ENCODE peak calls at places on chromosome 19, in six cellular contexts. W is HFFc6; J is nucleus accumbens; R is NT2/D1; E is LHCN-M2; H is stimulated activated CD8-positive, alpha-beta memory T cell treated with anti-CD3 and anti-CD28 coated beads, Interleukin-7, amount 100 ng/mL, for 1 hour. I is an unnamed sample.

GRCh38 chr19:18967358-18968146 is 26.5 kb upstream of the HOMER3 start:
- DNase-seq in W (no peak), E (peak), R (no peak), J (no peak), H (no peak), I (peak)

GRCh38 chr19:9171393-9171991 is 7.3 kb upstream of the OR7D2 start:
- DNase-seq in W (no peak), E (no peak), R (no peak), J (no peak), H (no peak), I (no peak)

GRCh38 chr19:51323481-51323891 is 12.0 kb downstream of the IGLON5 start:
- DNase-seq in W (no peak), E (no peak), J (no peak), R (no peak), H (no peak), I (no peak)

GRCh38 chr19:35741216-35741541 is 1.1 kb downstream of the IGFLR1 start:
- DNase-seq in E (no peak), H (no peak), W (no peak), J (no peak), R (no peak), I (no peak)

GRCh38 chr19:1251503-1252220 is 3.3 kb downstream of the MIDN start:
- DNase-seq in E (no peak), R (no peak), H (no peak), J (peak), W (no peak), I (no peak)

GRCh38 chr19:39193785-39194184 is 3.0 kb upstream of the NCCRP1 start:
- DNase-seq in H (no peak), W (no peak), E (no peak), J (no peak), R (no peak), I (no peak)

GRCh38 chr19:18529782-18530181 is 7.9 kb upstream of the ELL start:
- DNase-seq in W (no peak), H (no peak), R (no peak), E (no peak), J (no peak), I (no peak)

GRCh38 chr19:42965204-42965603 is 28.2 kb upstream of the PSG7 start:
- DNase-seq in E (peak), J (no peak), R (no peak), H (no peak), W (peak), I (no peak)

GRCh38 chr19:7483720-7484201 is 5.1 kb downstream of the PEX11G start:
- DNase-seq in E (no peak), W (no peak), R (no peak), J (no peak), H (no peak), I (no peak)

GRCh38 chr19:16076154-16076957 is at the start of gene TPM4:
- DNase-seq in J (peak), E (peak), W (peak), R (peak), H (peak), I (peak)

GRCh38 chr19:46674416-46675178 is 13.6 kb upstream of the DACT3 start:
- DNase-seq in H (no peak), R (no peak), W (no peak), J (no peak), E (no peak), I (no peak)

GRCh38 chr19:47022541-47023447 is 3.2 kb downstream of the NPAS1 start:
- DNase-seq in E (no peak), R (no peak), J (no peak), W (no peak), H (no peak), I (no peak)

GRCh38 chr19:33553530-33554310 is 32.1 kb upstream of the PEPD start:
- DNase-seq in R (no peak), W (no peak), E (no peak), J (no peak), H (no peak), I (no peak)

I was measured in astrocyte of the cerebellum.